ENCODE peak calls at places on chromosomes 11 and 22, in five cellular contexts. W, T, Y, P and R are unnamed samples.

GRCh38 chr11:72641900-72642814 is 32.1 kb downstream of the PDE2A start:
- DNase-seq in W (no peak), T (no peak), Y (no peak), P (no peak), R (no peak)

GRCh38 chr22:34579519-34579918 is 486.4 kb upstream of the ISX start:
- DNase-seq in W (no peak), T (no peak), Y (no peak), P (no peak), R (no peak)

GRCh38 chr11:104705475-104706195 is 192.6 kb downstream of the CASP12 start:
- DNase-seq in W (peak; percentile 39), T (peak; percentile 20), Y (no peak), P (peak; percentile 89), R (peak; percentile 55)

GRCh38 chr22:25169278-25170031 is 30.2 kb upstream of the CRYBB3 start:
- DNase-seq in W (no peak), T (no peak), Y (no peak), P (no peak), R (no peak)

GRCh38 chr11:8097926-8098325 is 16.9 kb downstream of the TUB start:
- DNase-seq in W (no peak), T (no peak), Y (no peak), P (no peak), R (no peak)

GRCh38 chr11:86904001-86904400 is 51.2 kb downstream of the FZD4 start:
- DNase-seq in W (no peak), T (no peak), Y (no peak), P (no peak), R (no peak)

GRCh38 chr11:60905047-60905446 is 1.3 kb downstream of the PRPF19 start:
- DNase-seq in W (no peak), T (no peak), Y (no peak), P (no peak), R (no peak)

GRCh38 chr11:64638017-64638664 is 47.1 kb downstream of the SLC22A12 start:
- DNase-seq in W (no peak), T (no peak), Y (no peak), P (no peak), R (no peak)

GRCh38 chr11:5631969-5632635 is 7.3 kb downstream of the TRIM34 start:
- DNase-seq in W (no peak), T (no peak), Y (no peak), P (no peak), R (no peak)

GRCh38 chr22:20084547-20085413 is 4.7 kb downstream of the DGCR8 start:
- DNase-seq in W (no peak), T (no peak), Y (no peak), P (peak; percentile 35), R (no peak)

GRCh38 chr22:19195796-19196731 is 17.5 kb upstream of the SLC25A1 start:
- DNase-seq in W (no peak), T (no peak), Y (no peak), P (no peak), R (no peak)

GRCh38 chr11:15158351-15159015 is 43.8 kb downstream of the INSC start:
- DNase-seq in W (no peak), T (no peak), Y (peak; percentile 80), P (no peak), R (no peak)

GRCh38 chr11:23423119-23423518 is 562.8 kb upstream of the CCDC179 start:
- DNase-seq in W (no peak), T (no peak), Y (peak; percentile 18), P (no peak), R (no peak)

GRCh38 chr11:83819936-83820549 is 533.9 kb upstream of the CCDC90B start:
- DNase-seq in W (no peak), T (no peak), Y (peak; percentile 79), P (no peak), R (no peak)

GRCh38 chr11:100445231-100445735 is 241.8 kb upstream of the ARHGAP42 start:
- DNase-seq in W (no peak), T (no peak), Y (no peak), P (no peak), R (no peak)

GRCh38 chr11:10309163-10310093 is 4.6 kb downstream of the ADM start:
- DNase-seq in W (no peak), T (no peak), Y (peak; percentile 75), P (no peak), R (no peak)

GRCh38 chr22:21624120-21624879 is 5.5 kb downstream of the YDJC start:
- DNase-seq in W (no peak), T (peak; percentile 41), Y (no peak), P (peak; percentile 31), R (no peak)

GRCh38 chr22:39725351-39726035 is 154.9 kb downstream of the CACNA1I start:
- DNase-seq in W (no peak), T (no peak), Y (no peak), P (no peak), R (no peak)